ENCODE peak calls at places on chromosome 7, in five cellular contexts. N, V, Q, Y and M are unnamed samples.

GRCh38 chr7:6306471-6306870 is 34.0 kb upstream of the CYTH3 start:
- DNase-seq in N (no peak), V (no peak), Q (no peak), Y (no peak), M (peak)

GRCh38 chr7:522071-522937 is 2.7 kb upstream of the PDGFA start:
- DNase-seq in N (peak), V (peak), Q (no peak), Y (peak), M (peak)

GRCh38 chr7:36084485-36085091 is 68.5 kb upstream of the EEPD1 start:
- DNase-seq in N (peak), V (no peak), Q (no peak), Y (no peak), M (no peak)

GRCh38 chr7:69359003-69359555 is 239.2 kb upstream of the AUTS2 start:
- DNase-seq in N (no peak), V (no peak), Q (no peak), Y (no peak), M (no peak)

GRCh38 chr7:150404172-150404784 is 25.1 kb downstream of the ZNF775 start:
- DNase-seq in N (no peak), V (peak), Q (no peak), Y (no peak), M (peak)

GRCh38 chr7:149285581-149285975 is 23.6 kb downstream of the ZNF783 start:
- DNase-seq in N (no peak), V (no peak), Q (no peak), Y (no peak), M (peak)

GRCh38 chr7:139860090-139860773 is 31.2 kb downstream of the TBXAS1 start:
- DNase-seq in N (no peak), V (no peak), Q (no peak), Y (no peak), M (no peak)

GRCh38 chr7:43164757-43165156 is 52.3 kb downstream of the HECW1 start:
- DNase-seq in N (no peak), V (no peak), Q (peak), Y (no peak), M (peak)

GRCh38 chr7:48147078-48147591 is 24.1 kb upstream of the ABCA13 start:
- DNase-seq in N (no peak), V (no peak), Q (no peak), Y (no peak), M (no peak)